ENCODE peak calls at places on chromosomes 3 and 15, in ten cellular contexts. Q, O, T, I, Y, E, A, S, Z and V are unnamed samples.

GRCh38 chr15:62125763-62126162 is 39.3 kb downstream of the C2CD4B start:
- DNase-seq in Q (no peak), O (peak), T (peak), I (peak), Y (peak), E (no peak), A (peak), S (peak), Z (no peak), V (no peak)

GRCh38 chr15:68620721-68621528 is 42.1 kb downstream of the CORO2B start:
- DNase-seq in Q (peak), O (peak), T (peak), I (peak), Y (no peak), E (no peak), A (peak), S (peak), Z (no peak), V (peak)

GRCh38 chr15:65309882-65310418 is 5.5 kb downstream of the RNU5B-1 start:
- DNase-seq in Q (no peak), O (peak), T (no peak), I (no peak), Y (no peak), E (no peak), A (no peak), S (no peak), Z (no peak), V (no peak)

GRCh38 chr3:17811633-17812032 is 69.2 kb upstream of the TBC1D5 start:
- DNase-seq in Q (no peak), O (no peak), T (no peak), I (no peak), Y (peak), E (no peak), A (no peak), S (no peak), Z (no peak), V (no peak)

GRCh38 chr3:188468672-188469071 is 314.7 kb downstream of the LPP start:
- DNase-seq in Q (no peak), O (no peak), T (no peak), I (peak), Y (no peak), E (no peak), A (peak), S (no peak), Z (no peak), V (no peak)

GRCh38 chr15:40471778-40472130 is 970 bp downstream of the CHST14 start:
- DNase-seq in Q (no peak), O (peak), T (no peak), I (peak), Y (peak), E (no peak), A (peak), S (no peak), Z (no peak), V (no peak)

GRCh38 chr3:149592758-149593240 is 65.0 kb downstream of the WWTR1 start:
- DNase-seq in Q (no peak), O (no peak), T (no peak), I (no peak), Y (no peak), E (no peak), A (no peak), S (no peak), Z (no peak), V (peak)

GRCh38 chr15:77060560-77060959 is 10.3 kb downstream of the TSPAN3 start:
- DNase-seq in Q (no peak), O (peak), T (no peak), I (peak), Y (no peak), E (no peak), A (no peak), S (peak), Z (no peak), V (no peak)

GRCh38 chr15:47870956-47871625 is 153.8 kb downstream of the SEMA6D start:
- DNase-seq in Q (no peak), O (peak), T (no peak), I (peak), Y (peak), E (no peak), A (no peak), S (peak), Z (no peak), V (no peak)

GRCh38 chr3:194730369-194730768 is 44.7 kb downstream of the FAM43A start:
- DNase-seq in Q (no peak), O (no peak), T (no peak), I (no peak), Y (no peak), E (no peak), A (peak), S (no peak), Z (no peak), V (no peak)

GRCh38 chr3:195771651-195772300 is 40.0 kb downstream of the MUC4 start:
- DNase-seq in Q (no peak), O (no peak), T (no peak), I (no peak), Y (no peak), E (no peak), A (no peak), S (no peak), Z (no peak), V (no peak)

GRCh38 chr15:55007561-55007960 is 189.2 kb downstream of the RSL24D1 start:
- DNase-seq in Q (peak), O (no peak), T (no peak), I (no peak), Y (no peak), E (no peak), A (peak), S (no peak), Z (no peak), V (no peak)

GRCh38 chr15:40770147-40770721 is 454 bp downstream of the C15orf62 start:
- DNase-seq in Q (no peak), O (no peak), T (no peak), I (no peak), Y (no peak), E (no peak), A (peak), S (no peak), Z (no peak), V (no peak)

GRCh38 chr15:75042730-75043508 is 19.5 kb downstream of the PPCDC start:
- DNase-seq in Q (peak), O (no peak), T (peak), I (peak), Y (peak), E (peak), A (peak), S (peak), Z (peak), V (peak)

GRCh38 chr15:36361351-36361870 is 218.0 kb upstream of the CDIN1 start:
- DNase-seq in Q (no peak), O (peak), T (no peak), I (peak), Y (peak), E (no peak), A (no peak), S (peak), Z (no peak), V (no peak)

GRCh38 chr3:143901105-143901504 is 52.8 kb upstream of the SLC9A9 start:
- DNase-seq in Q (no peak), O (peak), T (no peak), I (peak), Y (peak), E (no peak), A (no peak), S (peak), Z (no peak), V (no peak)

DNA sequence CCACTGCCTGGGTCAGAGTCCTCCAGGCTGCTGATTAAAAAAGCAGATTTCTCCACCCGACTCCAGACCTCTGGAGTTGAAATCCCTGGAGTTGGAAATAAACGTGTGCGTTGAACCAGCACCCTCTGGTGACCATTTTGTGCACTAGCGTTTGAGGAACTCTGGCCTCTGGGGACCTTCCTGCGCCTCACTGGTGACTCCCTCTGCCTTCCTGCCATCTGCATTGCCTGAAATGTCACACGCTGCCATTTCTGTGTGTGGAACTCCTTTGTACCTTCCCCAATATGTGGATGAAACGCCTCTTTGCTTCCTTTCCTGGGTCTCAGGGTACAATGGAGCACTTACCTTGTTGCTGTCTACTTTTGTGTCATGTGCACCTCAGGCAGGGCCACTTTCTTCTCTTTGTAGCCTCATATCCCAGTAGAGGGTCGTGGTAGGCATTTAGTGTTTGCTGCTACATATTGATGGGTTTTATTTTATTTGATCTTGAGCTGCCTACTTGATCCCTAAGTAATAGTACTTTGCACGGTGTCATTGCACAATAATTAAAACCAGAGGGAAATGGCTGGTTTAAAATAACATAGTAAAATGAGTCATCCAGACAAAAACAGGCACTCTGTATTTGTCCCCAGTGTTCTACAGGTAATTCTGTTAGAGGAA is 56.8 kb downstream of the GPR171 start:
- DNase-seq in Q (peak), O (peak), T (no peak), I (peak), Y (peak), E (peak), A (peak), S (peak), Z (peak), V (peak)
- H3K27ac ChIP-seq in Q (no peak), O (no peak), T (no peak), I (no peak), Y (peak), E (no peak), A (no peak), S (no peak), Z (no peak), V (no peak)

GRCh38 chr3:123070471-123070870 is 3.6 kb downstream of the PDIA5 start:
- DNase-seq in Q (no peak), O (no peak), T (no peak), I (no peak), Y (no peak), E (no peak), A (no peak), S (no peak), Z (no peak), V (no peak)

GRCh38 chr3:123072152-123072551 is 5.3 kb downstream of the PDIA5 start:
- DNase-seq in Q (no peak), O (no peak), T (no peak), I (peak), Y (no peak), E (no peak), A (no peak), S (no peak), Z (no peak), V (no peak)

GRCh38 chr3:123072564-123072963 is 5.7 kb downstream of the PDIA5 start:
- DNase-seq in Q (no peak), O (no peak), T (no peak), I (no peak), Y (no peak), E (no peak), A (no peak), S (no peak), Z (no peak), V (no peak)

GRCh38 chr3:123071581-123071980 is 4.8 kb downstream of the PDIA5 start:
- DNase-seq in Q (no peak), O (no peak), T (no peak), I (no peak), Y (no peak), E (no peak), A (no peak), S (no peak), Z (no peak), V (no peak)

GRCh38 chr3:123071146-123071545 is 4.3 kb downstream of the PDIA5 start:
- DNase-seq in Q (no peak), O (peak), T (no peak), I (peak), Y (no peak), E (no peak), A (no peak), S (no peak), Z (no peak), V (no peak)
- TF ChIP-seq CTCF in Q (no peak), O (no peak), T (peak), I (peak), Y (no peak), E (no peak), A (no peak), S (peak), Z (no peak), V (no peak)

DNA sequence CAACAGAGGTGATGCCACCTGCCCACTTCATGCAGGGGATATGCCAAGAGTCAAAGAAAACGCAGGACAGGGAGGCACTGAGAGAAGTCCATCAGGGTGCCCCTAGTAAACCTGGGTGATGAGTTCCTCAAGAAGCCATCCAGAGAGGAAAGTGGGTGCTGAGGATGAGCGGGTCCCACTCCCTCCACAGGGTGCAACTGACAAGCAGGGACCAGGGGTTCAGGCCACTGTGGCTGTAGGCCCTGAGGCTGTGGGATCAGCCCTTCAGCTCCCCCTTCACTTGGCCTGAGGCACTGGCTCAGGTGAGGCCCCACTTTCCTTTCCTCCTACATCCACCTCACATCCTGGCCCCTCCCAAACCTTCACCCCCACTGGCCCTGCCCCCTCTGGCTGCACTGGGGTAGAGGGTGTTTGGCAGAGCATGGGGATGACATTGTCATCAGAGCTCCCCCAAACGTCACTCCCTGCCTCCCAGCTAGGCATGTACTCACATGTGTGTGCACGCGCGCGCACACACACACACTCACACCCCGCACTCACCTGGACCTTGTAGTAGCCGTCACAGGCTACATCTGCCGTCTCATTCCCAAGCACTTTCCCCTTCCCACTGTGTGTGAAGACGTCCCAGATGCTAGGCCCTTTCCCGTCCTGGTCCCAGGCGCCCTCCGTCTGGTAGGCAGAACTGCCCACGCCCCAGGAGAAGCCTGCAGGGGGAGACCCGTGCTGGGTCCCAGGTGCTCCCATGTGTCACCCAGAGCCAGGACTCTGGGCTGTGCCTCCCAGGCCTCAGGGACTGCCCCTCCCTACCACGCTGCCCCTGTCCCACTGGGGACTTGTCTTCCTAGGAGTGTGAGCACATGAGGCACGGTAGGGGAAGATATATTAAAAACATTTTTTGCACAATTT is 1.4 kb downstream of the LCTL start:
- DNase-seq in Q (no peak), O (no peak), T (no peak), I (no peak), Y (no peak), E (no peak), A (no peak), S (no peak), Z (no peak), V (no peak)
- H3K4me3 ChIP-seq in Q (no peak), O (no peak), T (no peak), I (no peak), Y (no peak), E (no peak), A (no peak), S (no peak), Z (no peak), V (no peak)

DNA sequence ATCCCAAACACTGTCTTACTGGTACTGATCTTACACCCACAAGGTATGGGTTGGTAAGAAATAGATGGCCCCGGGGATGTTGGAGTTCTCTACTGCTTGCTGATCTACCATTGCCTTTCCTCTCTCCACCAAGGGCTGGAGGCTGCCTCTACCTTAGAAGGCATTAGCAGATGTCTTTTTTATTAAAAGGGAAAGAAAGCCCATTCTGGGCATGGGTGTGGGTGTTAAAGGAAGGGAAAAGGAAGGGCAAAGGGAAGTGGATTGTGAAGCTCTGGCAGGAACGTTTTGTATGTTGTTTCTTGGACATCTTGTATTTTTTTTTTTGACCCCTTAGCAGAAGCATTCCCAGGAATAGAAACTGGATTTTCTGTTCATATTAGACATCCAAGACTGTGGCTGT is 109.0 kb downstream of the TOP2B start:
- DNase-seq in Q (no peak), O (no peak), T (no peak), I (no peak), Y (no peak), E (no peak), A (no peak), S (no peak), Z (no peak), V (no peak)
- H3K27ac ChIP-seq in Q (no peak), O (no peak), T (peak), I (peak), Y (no peak), E (no peak), A (no peak), S (no peak), Z (no peak), V (peak)

GRCh38 chr3:129059311-129059975 is 1.1 kb upstream of the GP9 start:
- DNase-seq in Q (no peak), O (no peak), T (no peak), I (no peak), Y (no peak), E (no peak), A (no peak), S (no peak), Z (no peak), V (no peak)

GRCh38 chr3:129054605-129055104 is 5.9 kb upstream of the GP9 start:
- DNase-seq in Q (no peak), O (no peak), T (no peak), I (peak), Y (no peak), E (no peak), A (no peak), S (peak), Z (no peak), V (no peak)

GRCh38 chr3:129056832-129057231 is 3.7 kb upstream of the GP9 start:
- DNase-seq in Q (no peak), O (no peak), T (no peak), I (no peak), Y (no peak), E (no peak), A (no peak), S (no peak), Z (no peak), V (no peak)

GRCh38 chr3:129058441-129059194 is 2.0 kb upstream of the GP9 start:
- DNase-seq in Q (peak), O (no peak), T (no peak), I (no peak), Y (peak), E (no peak), A (peak), S (no peak), Z (no peak), V (no peak)

DNA sequence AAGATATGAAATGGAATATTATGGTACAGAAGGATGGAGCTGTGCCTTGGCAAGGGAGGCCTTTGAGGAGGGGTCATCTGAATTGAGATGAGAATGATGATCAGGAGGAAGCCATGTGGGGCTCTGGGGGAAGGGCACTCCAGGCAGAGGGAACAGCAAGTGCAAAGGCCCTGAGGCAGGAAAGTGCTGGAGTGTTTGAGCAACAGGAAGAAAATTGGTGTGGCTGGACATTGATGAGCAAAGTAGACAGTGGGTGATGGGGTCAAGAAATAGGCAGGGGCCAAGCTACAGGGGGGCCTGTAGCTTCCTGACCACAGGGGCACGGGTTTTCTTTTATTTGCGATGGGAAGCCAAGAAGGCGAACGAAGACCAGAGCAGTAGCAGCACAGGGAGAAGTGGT is 3.3 kb upstream of the GP9 start:
- DNase-seq in Q (no peak), O (no peak), T (no peak), I (no peak), Y (no peak), E (no peak), A (no peak), S (no peak), Z (no peak), V (no peak)
- TF ChIP-seq CTCF in Q (no peak), O (no peak), T (no peak), I (no peak), Y (no peak), E (no peak), A (no peak), S (no peak), Z (no peak), V (no peak)

GRCh38 chr3:46133285-46133684 is 74.8 kb downstream of the CCR1 start:
- DNase-seq in Q (no peak), O (no peak), T (peak), I (no peak), Y (no peak), E (no peak), A (no peak), S (no peak), Z (no peak), V (no peak)
- H3K4me3 ChIP-seq in Q (no peak), O (no peak), T (no peak), I (no peak), Y (no peak), E (no peak), A (no peak), S (no peak), Z (no peak), V (no peak)

GRCh38 chr15:96336045-96336642 is 5.6 kb downstream of the NR2F2 start:
- DNase-seq in Q (no peak), O (no peak), T (no peak), I (no peak), Y (peak), E (no peak), A (peak), S (peak), Z (no peak), V (no peak)
- H3K27ac ChIP-seq in Q (no peak), O (peak), T (peak), I (no peak), Y (peak), E (no peak), A (peak), S (peak), Z (no peak), V (peak)

GRCh38 chr15:73947651-73948050 is 21.4 kb downstream of the LOXL1 start:
- DNase-seq in Q (no peak), O (no peak), T (no peak), I (no peak), Y (no peak), E (no peak), A (no peak), S (no peak), Z (no peak), V (peak)

GRCh38 chr15:73948396-73948795 is 22.1 kb downstream of the LOXL1 start:
- DNase-seq in Q (no peak), O (no peak), T (no peak), I (no peak), Y (no peak), E (no peak), A (no peak), S (no peak), Z (no peak), V (no peak)

GRCh38 chr15:73950479-73951043 is 24.3 kb downstream of the LOXL1 start:
- DNase-seq in Q (no peak), O (no peak), T (no peak), I (no peak), Y (no peak), E (no peak), A (no peak), S (no peak), Z (no peak), V (no peak)

GRCh38 chr15:73949496-73949895 is 23.2 kb downstream of the LOXL1 start:
- DNase-seq in Q (no peak), O (no peak), T (no peak), I (no peak), Y (no peak), E (no peak), A (no peak), S (no peak), Z (no peak), V (no peak)

DNA sequence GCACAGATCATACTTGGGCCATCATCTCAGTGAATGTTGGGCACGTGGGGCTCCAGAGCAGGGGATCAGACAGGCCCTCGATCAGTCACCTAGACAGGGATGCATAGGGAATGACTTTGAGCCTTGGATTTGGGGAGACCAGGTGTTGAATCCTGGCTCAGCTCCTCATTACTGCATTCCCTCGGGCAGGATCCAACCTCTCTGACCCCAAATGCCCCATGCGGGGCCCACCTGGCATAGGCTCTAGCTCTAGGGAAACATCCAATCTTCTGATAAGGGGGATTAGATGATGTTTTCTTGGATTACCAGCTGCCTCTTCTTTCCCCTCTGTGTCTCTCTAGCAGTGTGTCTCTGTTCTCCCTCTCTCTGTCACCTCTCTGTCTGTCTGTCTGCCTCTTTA is 22.7 kb downstream of the LOXL1 start:
- DNase-seq in Q (no peak), O (no peak), T (no peak), I (no peak), Y (no peak), E (no peak), A (no peak), S (no peak), Z (no peak), V (no peak)
- TF ChIP-seq CTCF in Q (no peak), O (no peak), T (no peak), I (no peak), Y (no peak), E (no peak), A (no peak), S (no peak), Z (no peak), V (no peak)

GRCh38 chr3:151058742-151059141 is 26.7 kb upstream of the MED12L start:
- DNase-seq in Q (no peak), O (no peak), T (no peak), I (no peak), Y (no peak), E (no peak), A (no peak), S (no peak), Z (no peak), V (no peak)
- H3K4me3 ChIP-seq in Q (no peak), O (no peak), T (no peak), I (no peak), Y (no peak), E (no peak), A (no peak), S (no peak), Z (no peak), V (no peak)